ENCODE peak calls at places on chromosomes 2 and 18, in ten cellular contexts. X, A, S, V, K, G, L, F, B and Q are unnamed samples.

GRCh38 chr2:152542995-152543481 is 174.2 kb downstream of the PRPF40A start:
- DNase-seq in L (peak; percentile 96), G (peak; percentile 66), S (peak; percentile 47), B (no peak), K (no peak), A (peak; percentile 88), F (no peak), X (no peak), V (no peak), Q (no peak)

GRCh38 chr2:64836566-64836965 is 152.6 kb upstream of the SLC1A4 start:
- DNase-seq in V (no peak), B (no peak), S (no peak), K (no peak), L (no peak), X (no peak), A (no peak), G (no peak), F (no peak), Q (no peak)

GRCh38 chr18:10041180-10041579 is 127.4 kb downstream of the VAPA start:
- DNase-seq in S (no peak), F (no peak), A (peak; percentile 91), X (no peak), B (no peak), V (no peak), K (peak; percentile 95), L (peak; percentile 50), G (no peak), Q (no peak)

GRCh38 chr2:120565095-120565460 is 170.6 kb upstream of the GLI2 start:
- DNase-seq in V (no peak), F (no peak), G (no peak), X (no peak), L (no peak), B (no peak), S (no peak), A (no peak), K (no peak), Q (no peak)

GRCh38 chr2:182866461-182867369 is at the start of gene FRZB:
- DNase-seq in F (no peak), V (no peak), X (no peak), G (peak; percentile 48), B (no peak), S (peak; percentile 62), K (peak; percentile 88), L (peak; percentile 71), A (peak; percentile 74), Q (peak; percentile 54)

GRCh38 chr2:45397292-45397691 is 213.8 kb downstream of the SRBD1 start:
- DNase-seq in B (no peak), F (no peak), X (no peak), L (no peak), S (no peak), G (no peak), V (no peak), K (no peak), A (no peak), Q (no peak)

GRCh38 chr2:141942006-141942789 is 188.6 kb downstream of the LRP1B start:
- DNase-seq in X (no peak), A (no peak), S (no peak), L (no peak), K (no peak), G (no peak), B (no peak), V (no peak), F (no peak), Q (no peak)

GRCh38 chr18:60549338-60549960 is 176.9 kb upstream of the MC4R start:
- DNase-seq in S (peak; percentile 36), B (no peak), L (peak; percentile 52), G (no peak), K (no peak), F (peak; percentile 6), X (no peak), V (no peak), A (peak; percentile 83), Q (peak; percentile 30)

GRCh38 chr2:99974966-99975365 is 167.4 kb downstream of the AFF3 start:
- DNase-seq in L (peak; percentile 52), X (no peak), G (no peak), B (no peak), S (no peak), A (peak; percentile 6), K (no peak), V (no peak), F (no peak), Q (no peak)

GRCh38 chr2:29703336-29703735 is 218.1 kb downstream of the ALK start:
- DNase-seq in B (no peak), G (no peak), K (no peak), F (no peak), S (no peak), A (no peak), L (no peak), X (no peak), V (no peak), Q (no peak)

GRCh38 chr2:128388414-128389032 is 69.9 kb upstream of the HS6ST1 start:
- DNase-seq in F (no peak), S (no peak), V (no peak), L (no peak), B (no peak), A (no peak), X (no peak), K (peak; percentile 14), G (peak; percentile 23), Q (no peak)

GRCh38 chr2:191250400-191250799 is 5.2 kb downstream of the MYO1B start:
- DNase-seq in A (no peak), L (no peak), F (no peak), V (no peak), K (no peak), X (no peak), G (no peak), S (no peak), B (no peak), Q (no peak)

GRCh38 chr2:64063924-64064331 is 44.7 kb upstream of the VPS54 start:
- DNase-seq in F (no peak), L (peak; percentile 45), A (peak; percentile 94), G (no peak), V (no peak), K (no peak), B (no peak), X (no peak), S (no peak), Q (no peak)

GRCh38 chr18:79884963-79885728 is 66.3 kb downstream of the SLC66A2 start:
- DNase-seq in B (no peak), L (no peak), V (no peak), K (peak; percentile 49), S (no peak), F (no peak), A (no peak), X (no peak), G (no peak), Q (no peak)

GRCh38 chr18:46915800-46916550 is 1.3 kb downstream of the PIAS2 start:
- DNase-seq in A (no peak), G (no peak), F (no peak), K (no peak), B (no peak), V (no peak), S (no peak), L (no peak), X (no peak), Q (no peak)

GRCh38 chr2:202831241-202831997 is 40.1 kb downstream of the ICA1L start:
- DNase-seq in K (no peak), L (peak; percentile 82), X (peak; percentile 3), S (peak; percentile 41), V (peak; percentile 25), F (peak; percentile 28), B (peak; percentile 40), A (peak; percentile 75), G (no peak), Q (peak; percentile 70)

GRCh38 chr18:23887035-23887434 is 127.5 kb upstream of the TTC39C start:
- DNase-seq in V (no peak), F (no peak), K (no peak), X (no peak), B (no peak), L (no peak), A (no peak), G (no peak), S (no peak), Q (no peak)

GRCh38 chr2:47528874-47529273 is 125.9 kb downstream of the MSH2 start:
- DNase-seq in L (peak; percentile 35), S (no peak), V (no peak), K (no peak), A (peak; percentile 17), X (no peak), F (no peak), G (no peak), B (no peak), Q (no peak)

GRCh38 chr2:105812180-105813044 is 67.7 kb downstream of the NCK2 start:
- DNase-seq in L (peak; percentile 83), A (peak; percentile 71), K (no peak), B (no peak), V (no peak), X (no peak), S (no peak), G (no peak), F (peak; percentile 62), Q (no peak)

GRCh38 chr2:200129756-200130462 is 174.5 kb downstream of the MAIP1 start:
- DNase-seq in G (no peak), B (no peak), X (no peak), V (no peak), A (no peak), F (no peak), S (no peak), L (no peak), K (no peak), Q (no peak)

GRCh38 chr18:37778417-37779165 is 213.0 kb upstream of the CELF4 start:
- DNase-seq in L (no peak), B (peak; percentile 8), K (no peak), A (peak; percentile 57), V (no peak), X (no peak), G (peak; percentile 86), S (peak; percentile 89), F (peak; percentile 35), Q (peak; percentile 83)

GRCh38 chr18:79400591-79401381 is 5.1 kb downstream of the NFATC1 start:
- DNase-seq in V (peak; percentile 45), A (no peak), L (no peak), G (peak; percentile 26), X (peak; percentile 38), K (peak; percentile 76), S (no peak), F (peak; percentile 79), B (peak; percentile 66), Q (no peak)

GRCh38 chr2:168086805-168087204 is 160.6 kb downstream of the STK39 start:
- DNase-seq in K (no peak), V (no peak), B (no peak), X (no peak), G (no peak), A (no peak), L (no peak), S (no peak), F (no peak), Q (no peak)

GRCh38 chr18:48639772-48640432 is 101.1 kb downstream of the CTIF start:
- DNase-seq in G (no peak), A (no peak), K (no peak), X (no peak), S (peak; percentile 20), V (no peak), F (no peak), B (no peak), L (no peak), Q (no peak)

GRCh38 chr2:64670047-64670446 is 16.3 kb upstream of the SERTAD2 start:
- DNase-seq in A (no peak), G (no peak), S (no peak), K (no peak), X (no peak), F (no peak), V (no peak), B (no peak), L (no peak), Q (no peak)

GRCh38 chr2:212037062-212037461 is 501.5 kb downstream of the ERBB4 start:
- DNase-seq in K (no peak), B (no peak), A (no peak), G (no peak), X (no peak), S (no peak), V (no peak), L (no peak), F (no peak), Q (no peak)

GRCh38 chr2:167749016-167749415 is 498.4 kb downstream of the STK39 start:
- DNase-seq in L (no peak), S (no peak), X (no peak), V (no peak), A (no peak), G (no peak), F (no peak), B (no peak), K (no peak), Q (no peak)

GRCh38 chr2:168790226-168790902 is 12.1 kb upstream of the NOSTRIN start:
- DNase-seq in B (no peak), F (no peak), K (no peak), V (no peak), G (no peak), S (peak; percentile 15), A (no peak), X (no peak), L (no peak), Q (no peak)